ENCODE peak calls at places on chromosomes 5 and 9, in nine cellular contexts. C, O, Y, H, T, K, Q, S and F are unnamed samples.

GRCh38 chr9:91119679-91120078 is 242.0 kb downstream of the AUH start:
- DNase-seq in C (peak), O (no peak), Y (peak), H (no peak), T (peak), K (no peak), Q (peak), S (no peak), F (no peak)

GRCh38 chr9:133972041-133972970 is 19.8 kb downstream of the VAV2 start:
- DNase-seq in C (no peak), O (no peak), Y (peak), H (no peak), T (no peak), K (peak), Q (no peak), S (peak), F (no peak)

GRCh38 chr5:101429241-101429640 is 526.2 kb upstream of the ST8SIA4 start:
- DNase-seq in C (peak), O (no peak), Y (peak), H (no peak), T (peak), K (no peak), Q (peak), S (no peak), F (no peak)

GRCh38 chr9:2053883-2054845 is 39.0 kb downstream of the SMARCA2 start:
- DNase-seq in C (peak), O (no peak), Y (no peak), H (peak), T (peak), K (no peak), Q (peak), S (no peak), F (no peak)

GRCh38 chr5:82513739-82514138 is 235.6 kb upstream of the RPS23 start:
- DNase-seq in C (no peak), O (no peak), Y (no peak), H (no peak), T (no peak), K (no peak), Q (no peak), S (no peak), F (peak)

GRCh38 chr5:132778856-132779255 is 1.8 kb upstream of the SEPTIN8 start:
- DNase-seq in C (no peak), O (no peak), Y (no peak), H (no peak), T (no peak), K (no peak), Q (no peak), S (no peak), F (no peak)

GRCh38 chr5:9467199-9468069 is 78.4 kb downstream of the SEMA5A start:
- DNase-seq in C (no peak), O (no peak), Y (no peak), H (no peak), T (peak), K (no peak), Q (no peak), S (peak), F (no peak)

GRCh38 chr9:81719972-81720371 is 30.6 kb upstream of the TLE1 start:
- DNase-seq in C (no peak), O (no peak), Y (no peak), H (no peak), T (no peak), K (no peak), Q (no peak), S (no peak), F (no peak)

GRCh38 chr9:120902286-120902685 is 24.3 kb downstream of the TRAF1 start:
- DNase-seq in C (no peak), O (no peak), Y (no peak), H (no peak), T (no peak), K (no peak), Q (no peak), S (no peak), F (no peak)

GRCh38 chr5:44952376-44952775 is 143.6 kb downstream of the MRPS30 start:
- DNase-seq in C (peak), O (peak), Y (peak), H (peak), T (peak), K (peak), Q (peak), S (peak), F (peak)

GRCh38 chr5:116514521-116514920 is 60.1 kb downstream of the SEMA6A start:
- DNase-seq in C (peak), O (no peak), Y (no peak), H (no peak), T (no peak), K (no peak), Q (no peak), S (no peak), F (no peak)

GRCh38 chr5:169079697-169080096 is 221.2 kb downstream of the SLIT3 start:
- DNase-seq in C (no peak), O (no peak), Y (no peak), H (no peak), T (no peak), K (no peak), Q (no peak), S (no peak), F (no peak)

GRCh38 chr5:167642779-167643517 is 648.5 kb upstream of the WWC1 start:
- DNase-seq in C (peak), O (no peak), Y (peak), H (no peak), T (peak), K (no peak), Q (peak), S (no peak), F (no peak)

GRCh38 chr9:124869986-124870560 is 8.1 kb downstream of the ARPC5L start:
- DNase-seq in C (peak), O (no peak), Y (peak), H (peak), T (peak), K (peak), Q (no peak), S (peak), F (no peak)

GRCh38 chr9:13351768-13352386 is 72.4 kb upstream of the MPDZ start:
- DNase-seq in C (peak), O (peak), Y (peak), H (peak), T (peak), K (no peak), Q (peak), S (peak), F (peak)

GRCh38 chr5:68315679-68316271 is 100.2 kb downstream of the PIK3R1 start:
- DNase-seq in C (no peak), O (no peak), Y (no peak), H (peak), T (no peak), K (no peak), Q (no peak), S (peak), F (no peak)

GRCh38 chr5:38330207-38330606 is 71.8 kb downstream of the EGFLAM start:
- DNase-seq in C (no peak), O (no peak), Y (no peak), H (no peak), T (peak), K (no peak), Q (peak), S (no peak), F (no peak)

GRCh38 chr5:39437469-39437868 is 12.7 kb upstream of the DAB2 start:
- DNase-seq in C (no peak), O (no peak), Y (no peak), H (peak), T (no peak), K (no peak), Q (no peak), S (peak), F (no peak)

GRCh38 chr5:157187046-157187754 is 6.6 kb downstream of the ITK start:
- DNase-seq in C (no peak), O (no peak), Y (no peak), H (no peak), T (no peak), K (no peak), Q (no peak), S (no peak), F (peak)
- H3K4me3 ChIP-seq in C (no peak), O (no peak), Y (no peak), H (no peak), T (no peak), K (no peak), Q (no peak), S (no peak), F (no peak)

GRCh38 chr9:23850242-23851023 is 24.4 kb upstream of the ELAVL2 start:
- DNase-seq in C (no peak), O (no peak), Y (no peak), H (no peak), T (peak), K (no peak), Q (no peak), S (peak), F (peak)

GRCh38 chr9:23855885-23856284 is 29.8 kb upstream of the ELAVL2 start:
- DNase-seq in C (no peak), O (no peak), Y (peak), H (no peak), T (no peak), K (no peak), Q (no peak), S (no peak), F (no peak)

GRCh38 chr9:23849379-23849778 is 23.3 kb upstream of the ELAVL2 start:
- DNase-seq in C (no peak), O (no peak), Y (no peak), H (no peak), T (no peak), K (no peak), Q (no peak), S (no peak), F (peak)

GRCh38 chr9:23851024-23851629 is 25.1 kb upstream of the ELAVL2 start:
- DNase-seq in C (no peak), O (no peak), Y (no peak), H (no peak), T (peak), K (no peak), Q (peak), S (peak), F (peak)
- TF ChIP-seq EZH2 in C (no peak), O (no peak), Y (no peak), H (no peak), T (no peak), K (no peak), Q (no peak), S (peak), F (no peak)

DNA sequence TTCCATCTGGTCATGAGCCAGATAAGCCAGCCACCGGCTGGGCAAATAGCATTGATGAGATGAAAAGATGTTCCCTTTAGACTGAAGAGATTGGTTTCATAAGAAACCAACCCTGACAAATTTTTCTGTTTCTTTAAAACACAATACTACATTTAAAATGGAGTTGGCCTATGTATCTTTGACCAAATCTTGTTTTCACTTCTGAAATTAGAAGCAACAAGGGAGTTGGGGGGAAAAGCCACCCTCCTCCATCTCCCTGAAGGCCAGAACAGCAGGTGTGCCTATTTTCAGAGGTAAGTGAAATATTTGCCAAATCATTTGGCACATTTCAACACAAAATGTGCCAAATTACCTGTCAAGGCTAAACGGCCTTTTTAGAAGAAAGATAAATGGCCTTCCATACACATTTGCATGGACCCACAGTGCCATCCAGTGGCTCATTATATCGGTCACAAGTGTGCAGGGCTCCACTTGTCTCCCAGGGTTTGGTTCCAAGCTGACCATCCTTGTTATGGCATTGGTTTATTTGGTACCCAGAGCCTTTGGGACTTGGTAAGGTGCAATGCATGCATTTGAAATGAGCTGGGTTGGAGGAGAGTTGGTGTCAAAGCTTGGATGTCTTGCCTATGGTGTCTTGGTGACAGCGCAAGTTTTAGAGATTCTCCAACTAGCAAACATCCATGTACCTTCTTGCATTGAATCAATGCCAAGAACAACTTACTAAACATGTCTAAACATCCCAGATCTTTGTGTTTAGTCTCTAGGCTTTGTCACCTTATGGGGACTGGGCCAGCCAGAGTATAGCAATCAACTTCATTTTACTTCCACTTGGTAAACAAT is 372.0 kb upstream of the KIF2A start:
- DNase-seq in C (peak), O (peak), Y (peak), H (peak), T (peak), K (peak), Q (peak), S (peak), F (peak)
- H3K4me3 ChIP-seq in C (no peak), O (no peak), Y (no peak), H (no peak), T (no peak), K (no peak), Q (no peak), S (no peak), F (no peak)

GRCh38 chr9:132415181-132415580 is 5.2 kb downstream of the CFAP77 start:
- DNase-seq in C (no peak), O (no peak), Y (no peak), H (no peak), T (no peak), K (no peak), Q (no peak), S (no peak), F (no peak)
- TF ChIP-seq EZH2 in C (no peak), O (no peak), Y (no peak), H (no peak), T (peak), K (peak), Q (peak), S (no peak), F (no peak)

GRCh38 chr9:17810293-17810692 is 231.4 kb downstream of the SH3GL2 start:
- DNase-seq in C (no peak), O (no peak), Y (no peak), H (no peak), T (no peak), K (no peak), Q (no peak), S (no peak), F (no peak)

GRCh38 chr9:17807670-17808282 is 228.9 kb downstream of the SH3GL2 start:
- DNase-seq in C (no peak), O (no peak), Y (no peak), H (no peak), T (no peak), K (no peak), Q (no peak), S (peak), F (no peak)

GRCh38 chr9:17813798-17814197 is 234.9 kb downstream of the SH3GL2 start:
- DNase-seq in C (no peak), O (no peak), Y (no peak), H (no peak), T (no peak), K (no peak), Q (no peak), S (no peak), F (no peak)

DNA sequence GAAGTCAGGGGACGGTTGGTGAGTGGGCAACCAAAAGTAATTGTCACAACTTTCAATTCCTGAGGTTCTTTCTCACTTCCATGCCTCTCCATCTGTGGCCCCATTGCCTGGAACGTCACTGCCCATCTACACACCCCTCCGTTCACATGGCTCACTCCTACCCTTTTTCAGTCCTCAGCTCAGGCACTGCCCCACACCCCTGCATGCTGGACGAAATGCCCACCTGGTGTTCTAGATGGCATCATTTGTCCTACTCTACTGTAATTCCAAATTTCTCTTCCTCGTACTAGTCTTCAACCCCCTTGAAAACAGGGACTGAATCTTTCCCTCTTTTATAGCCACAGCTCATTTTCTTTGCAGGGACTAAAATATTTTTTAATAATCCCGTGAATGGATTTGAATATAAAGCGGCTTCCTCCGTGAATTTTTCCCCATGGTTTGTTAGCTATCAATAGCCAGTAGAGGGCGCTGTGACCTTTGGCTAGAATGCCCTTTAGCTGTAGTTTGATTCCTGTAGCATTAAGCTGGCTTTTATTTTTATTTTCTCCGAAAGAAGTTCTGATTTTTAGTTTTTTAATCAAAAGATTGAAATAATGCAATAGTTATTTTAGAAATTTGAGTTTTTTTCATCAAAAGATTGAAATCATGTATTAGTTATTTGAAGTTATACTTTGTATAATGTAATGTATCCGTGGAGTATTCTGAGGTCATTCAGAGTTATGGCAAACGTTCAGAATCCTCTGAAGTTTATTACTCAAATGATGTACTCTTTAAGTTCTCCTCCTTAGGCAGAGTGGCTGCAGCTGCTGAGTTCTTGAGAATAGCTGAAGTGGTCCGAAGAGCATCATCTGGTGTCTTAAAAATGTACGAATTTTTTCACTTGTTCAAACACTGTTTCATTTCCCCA is 232.1 kb downstream of the SH3GL2 start:
- DNase-seq in C (peak), O (peak), Y (peak), H (peak), T (peak), K (peak), Q (peak), S (peak), F (peak)
- H3K4me3 ChIP-seq in C (no peak), O (no peak), Y (no peak), H (no peak), T (no peak), K (no peak), Q (no peak), S (no peak), F (no peak)

GRCh38 chr5:180592176-180592575 is 877 bp upstream of the SCGB3A1 start:
- DNase-seq in C (no peak), O (no peak), Y (no peak), H (no peak), T (no peak), K (no peak), Q (no peak), S (no peak), F (no peak)

GRCh38 chr5:180589771-180590542 is 1.3 kb downstream of the SCGB3A1 start:
- DNase-seq in C (no peak), O (no peak), Y (no peak), H (peak), T (no peak), K (no peak), Q (no peak), S (no peak), F (peak)

GRCh38 chr5:180593446-180594206 is 2.3 kb upstream of the SCGB3A1 start:
- DNase-seq in C (no peak), O (no peak), Y (no peak), H (no peak), T (no peak), K (no peak), Q (no peak), S (no peak), F (no peak)

GRCh38 chr5:180591249-180591887 is at the start of gene SCGB3A1:
- DNase-seq in C (no peak), O (no peak), Y (no peak), H (no peak), T (peak), K (no peak), Q (no peak), S (no peak), F (peak)

DNA sequence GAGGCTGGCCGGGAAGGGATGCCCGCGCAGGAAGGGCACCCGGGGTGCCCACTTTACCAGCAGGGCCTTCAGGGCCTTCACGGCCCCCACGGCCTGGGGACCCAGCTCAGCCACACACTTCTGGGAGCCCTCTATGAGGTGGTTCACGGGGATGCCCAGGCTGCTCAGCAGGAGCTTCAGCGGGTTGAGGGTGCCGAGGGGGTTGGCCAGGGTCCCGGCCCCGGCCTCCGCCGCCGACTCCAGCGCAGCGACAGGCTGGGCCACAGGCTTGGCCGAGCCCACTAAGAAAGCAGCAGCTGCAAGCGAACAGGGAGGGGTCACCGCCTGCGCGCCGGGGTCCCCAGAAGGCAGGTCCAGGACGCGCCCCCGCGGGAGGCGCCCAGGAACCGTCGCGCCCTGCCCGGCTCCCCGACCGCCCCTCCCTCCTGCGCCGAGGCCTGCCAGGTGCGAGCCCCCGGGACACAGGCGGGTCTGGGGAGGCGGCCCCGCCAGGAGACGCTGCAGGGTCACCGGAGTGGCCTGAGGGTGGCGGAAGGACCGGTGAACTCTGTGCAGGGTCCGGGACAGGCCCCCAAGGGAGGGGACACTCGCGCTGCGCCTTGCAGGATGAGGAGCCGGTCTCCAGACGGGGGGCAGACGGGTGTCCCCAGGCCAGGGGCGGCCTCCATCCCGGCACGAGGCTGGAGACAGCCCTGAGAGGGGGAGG is 603 bp downstream of the SCGB3A1 start:
- DNase-seq in C (no peak), O (no peak), Y (no peak), H (no peak), T (no peak), K (no peak), Q (no peak), S (no peak), F (peak)
- TF ChIP-seq EZH2 in C (peak), O (no peak), Y (no peak), H (no peak), T (peak), K (no peak), Q (no peak), S (peak), F (peak)

DNA sequence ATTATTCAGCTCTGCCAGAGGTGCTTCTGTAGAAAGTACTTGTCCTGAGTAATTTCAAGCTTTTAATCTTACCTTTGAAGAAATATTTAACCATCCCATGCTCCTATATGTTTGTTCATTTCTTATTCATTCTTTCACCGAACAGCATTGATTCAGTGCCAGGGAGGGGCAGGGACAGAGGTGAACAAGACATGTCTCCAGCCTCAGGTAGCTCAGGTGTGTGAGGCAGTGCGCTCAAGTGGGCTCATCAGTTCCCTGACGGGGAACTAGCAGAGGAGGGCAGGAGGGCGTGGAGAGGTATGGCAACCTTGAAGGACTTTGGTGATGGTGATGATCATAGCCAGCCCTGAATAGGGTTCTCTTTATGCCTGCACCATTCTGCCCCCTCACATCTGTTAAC is 25.9 kb downstream of the ERGIC1 start:
- DNase-seq in C (no peak), O (no peak), Y (peak), H (no peak), T (no peak), K (no peak), Q (no peak), S (no peak), F (no peak)
- H3K4me3 ChIP-seq in C (no peak), O (no peak), Y (no peak), H (no peak), T (no peak), K (no peak), Q (no peak), S (no peak), F (no peak)

GRCh38 chr5:180316586-180316985 is 24.7 kb upstream of the MAPK9 start:
- DNase-seq in C (no peak), O (no peak), Y (no peak), H (no peak), T (no peak), K (no peak), Q (no peak), S (no peak), F (no peak)
- TF ChIP-seq EZH2 in C (no peak), O (no peak), Y (no peak), H (no peak), T (no peak), K (no peak), Q (no peak), S (no peak), F (no peak)